ENCODE peak calls at places on chromosomes 13 and 19, in eight cellular contexts. One of them, this sample, is unnamed.

GRCh38 chr13:111316161-111316730 is 4.2 kb upstream of the TEX29 start:
- DNase-seq in upper lobe of right lung: no peak
- DNase-seq in 8988T: no peak
- DNase-seq in osteoblast: no peak
- DNase-seq in RWPE1: no peak
- DNase-seq in stimulated activated CD8-positive, alpha-beta memory T cell treated with anti-CD3 and anti-CD28 coated beads, Interleukin-4, amount 100 ng/mL, for 24 hours: no peak
- DNase-seq in Peyer's patch: no peak
- DNase-seq in RPMI7951: no peak
- DNase-seq in this sample: no peak

GRCh38 chr19:1910169-1910568 is 5.0 kb downstream of the ADAT3 start:
- DNase-seq in upper lobe of right lung: no peak
- DNase-seq in 8988T: no peak
- DNase-seq in osteoblast: peak; percentile 77
- DNase-seq in RWPE1: no peak
- DNase-seq in stimulated activated CD8-positive, alpha-beta memory T cell treated with anti-CD3 and anti-CD28 coated beads, Interleukin-4, amount 100 ng/mL, for 24 hours: no peak
- DNase-seq in Peyer's patch: no peak
- DNase-seq in RPMI7951: no peak
- DNase-seq in this sample: no peak

GRCh38 chr13:26221399-26221720 is 754 bp downstream of the RNF6 start:
- DNase-seq in upper lobe of right lung: no peak
- DNase-seq in 8988T: no peak
- DNase-seq in osteoblast: no peak
- DNase-seq in RWPE1: no peak
- DNase-seq in stimulated activated CD8-positive, alpha-beta memory T cell treated with anti-CD3 and anti-CD28 coated beads, Interleukin-4, amount 100 ng/mL, for 24 hours: no peak
- DNase-seq in Peyer's patch: no peak
- DNase-seq in RPMI7951: no peak
- DNase-seq in this sample: no peak

GRCh38 chr13:49503951-49504350 is 8.2 kb downstream of the PHF11 start:
- DNase-seq in upper lobe of right lung: no peak
- DNase-seq in 8988T: no peak
- DNase-seq in osteoblast: no peak
- DNase-seq in RWPE1: no peak
- DNase-seq in stimulated activated CD8-positive, alpha-beta memory T cell treated with anti-CD3 and anti-CD28 coated beads, Interleukin-4, amount 100 ng/mL, for 24 hours: no peak
- DNase-seq in Peyer's patch: no peak
- DNase-seq in RPMI7951: no peak
- DNase-seq in this sample: no peak

GRCh38 chr19:13035820-13036365 is 40.6 kb downstream of the NFIX start:
- DNase-seq in upper lobe of right lung: peak; percentile 62
- DNase-seq in 8988T: no peak
- DNase-seq in osteoblast: no peak
- DNase-seq in RWPE1: no peak
- DNase-seq in stimulated activated CD8-positive, alpha-beta memory T cell treated with anti-CD3 and anti-CD28 coated beads, Interleukin-4, amount 100 ng/mL, for 24 hours: no peak
- DNase-seq in Peyer's patch: no peak
- DNase-seq in RPMI7951: no peak
- DNase-seq in this sample: no peak

GRCh38 chr19:1252221-1252817 is 3.9 kb downstream of the MIDN start:
- DNase-seq in upper lobe of right lung: peak; percentile 96
- DNase-seq in 8988T: peak; percentile 78
- DNase-seq in osteoblast: peak; percentile 99
- DNase-seq in RWPE1: peak; percentile 54
- DNase-seq in stimulated activated CD8-positive, alpha-beta memory T cell treated with anti-CD3 and anti-CD28 coated beads, Interleukin-4, amount 100 ng/mL, for 24 hours: no peak
- DNase-seq in Peyer's patch: peak; percentile 83
- DNase-seq in RPMI7951: peak; percentile 98
- DNase-seq in this sample: peak; percentile 53

GRCh38 chr19:38070573-38070972 is 153.4 kb downstream of the DPF1 start:
- DNase-seq in upper lobe of right lung: no peak
- DNase-seq in 8988T: no peak
- DNase-seq in osteoblast: peak; percentile 86
- DNase-seq in RWPE1: peak; percentile 30
- DNase-seq in stimulated activated CD8-positive, alpha-beta memory T cell treated with anti-CD3 and anti-CD28 coated beads, Interleukin-4, amount 100 ng/mL, for 24 hours: no peak
- DNase-seq in Peyer's patch: no peak
- DNase-seq in RPMI7951: peak; percentile 68
- DNase-seq in this sample: no peak

GRCh38 chr13:48728876-48729275 is 75.1 kb downstream of the CYSLTR2 start:
- DNase-seq in upper lobe of right lung: no peak
- DNase-seq in 8988T: no peak
- DNase-seq in osteoblast: no peak
- DNase-seq in RWPE1: no peak
- DNase-seq in stimulated activated CD8-positive, alpha-beta memory T cell treated with anti-CD3 and anti-CD28 coated beads, Interleukin-4, amount 100 ng/mL, for 24 hours: no peak
- DNase-seq in Peyer's patch: no peak
- DNase-seq in RPMI7951: no peak
- DNase-seq in this sample: no peak

GRCh38 chr19:5534787-5535586 is 32.8 kb downstream of the TINCR start:
- DNase-seq in upper lobe of right lung: no peak
- DNase-seq in 8988T: no peak
- DNase-seq in osteoblast: peak; percentile 30
- DNase-seq in RWPE1: no peak
- DNase-seq in stimulated activated CD8-positive, alpha-beta memory T cell treated with anti-CD3 and anti-CD28 coated beads, Interleukin-4, amount 100 ng/mL, for 24 hours: no peak
- DNase-seq in Peyer's patch: no peak
- DNase-seq in RPMI7951: no peak
- DNase-seq in this sample: no peak

GRCh38 chr13:75480691-75481175 is 1.2 kb downstream of the TBC1D4 start:
- DNase-seq in upper lobe of right lung: peak; percentile 83
- DNase-seq in 8988T: no peak
- DNase-seq in osteoblast: peak; percentile 63
- DNase-seq in RWPE1: peak; percentile 73
- DNase-seq in stimulated activated CD8-positive, alpha-beta memory T cell treated with anti-CD3 and anti-CD28 coated beads, Interleukin-4, amount 100 ng/mL, for 24 hours: no peak
- DNase-seq in Peyer's patch: no peak
- DNase-seq in RPMI7951: peak; percentile 67
- DNase-seq in this sample: peak; percentile 86

GRCh38 chr13:49932066-49932465 is 4.1 kb downstream of the SPRYD7 start:
- DNase-seq in upper lobe of right lung: no peak
- DNase-seq in 8988T: no peak
- DNase-seq in osteoblast: no peak
- DNase-seq in RWPE1: no peak
- DNase-seq in stimulated activated CD8-positive, alpha-beta memory T cell treated with anti-CD3 and anti-CD28 coated beads, Interleukin-4, amount 100 ng/mL, for 24 hours: no peak
- DNase-seq in Peyer's patch: no peak
- DNase-seq in RPMI7951: no peak
- DNase-seq in this sample: no peak

GRCh38 chr13:39322836-39323585 is 280.0 kb downstream of the LHFPL6 start:
- DNase-seq in upper lobe of right lung: no peak
- DNase-seq in 8988T: no peak
- DNase-seq in osteoblast: no peak
- DNase-seq in RWPE1: no peak
- DNase-seq in stimulated activated CD8-positive, alpha-beta memory T cell treated with anti-CD3 and anti-CD28 coated beads, Interleukin-4, amount 100 ng/mL, for 24 hours: no peak
- DNase-seq in Peyer's patch: no peak
- DNase-seq in RPMI7951: no peak
- DNase-seq in this sample: no peak

GRCh38 chr19:17500447-17501198 is 10.8 kb upstream of the PGLS start:
- DNase-seq in upper lobe of right lung: no peak
- DNase-seq in 8988T: no peak
- DNase-seq in osteoblast: peak; percentile 45
- DNase-seq in RWPE1: no peak
- DNase-seq in stimulated activated CD8-positive, alpha-beta memory T cell treated with anti-CD3 and anti-CD28 coated beads, Interleukin-4, amount 100 ng/mL, for 24 hours: no peak
- DNase-seq in Peyer's patch: no peak
- DNase-seq in RPMI7951: no peak
- DNase-seq in this sample: no peak

GRCh38 chr19:35414442-35414841 is 33.6 kb upstream of the FFAR2 start:
- DNase-seq in upper lobe of right lung: no peak
- DNase-seq in 8988T: no peak
- DNase-seq in osteoblast: no peak
- DNase-seq in RWPE1: no peak
- DNase-seq in stimulated activated CD8-positive, alpha-beta memory T cell treated with anti-CD3 and anti-CD28 coated beads, Interleukin-4, amount 100 ng/mL, for 24 hours: no peak
- DNase-seq in Peyer's patch: no peak
- DNase-seq in RPMI7951: no peak
- DNase-seq in this sample: no peak

GRCh38 chr19:16612631-16613030 is 15.4 kb downstream of the MED26 start:
- DNase-seq in upper lobe of right lung: no peak
- DNase-seq in 8988T: no peak
- DNase-seq in osteoblast: peak; percentile 48
- DNase-seq in RWPE1: no peak
- DNase-seq in stimulated activated CD8-positive, alpha-beta memory T cell treated with anti-CD3 and anti-CD28 coated beads, Interleukin-4, amount 100 ng/mL, for 24 hours: no peak
- DNase-seq in Peyer's patch: no peak
- DNase-seq in RPMI7951: no peak
- DNase-seq in this sample: no peak

GRCh38 chr19:48190288-48191284 is 20.1 kb downstream of the ZSWIM9 start:
- DNase-seq in upper lobe of right lung: no peak
- DNase-seq in 8988T: no peak
- DNase-seq in osteoblast: peak; percentile 93
- DNase-seq in RWPE1: peak; percentile 79
- DNase-seq in stimulated activated CD8-positive, alpha-beta memory T cell treated with anti-CD3 and anti-CD28 coated beads, Interleukin-4, amount 100 ng/mL, for 24 hours: peak; percentile 46
- DNase-seq in Peyer's patch: peak; percentile 64
- DNase-seq in RPMI7951: peak; percentile 18
- DNase-seq in this sample: peak; percentile 72

GRCh38 chr19:30596813-30597399 is 224.7 kb downstream of the ZNF536 start:
- DNase-seq in upper lobe of right lung: no peak
- DNase-seq in 8988T: no peak
- DNase-seq in osteoblast: no peak
- DNase-seq in RWPE1: no peak
- DNase-seq in stimulated activated CD8-positive, alpha-beta memory T cell treated with anti-CD3 and anti-CD28 coated beads, Interleukin-4, amount 100 ng/mL, for 24 hours: no peak
- DNase-seq in Peyer's patch: no peak
- DNase-seq in RPMI7951: no peak
- DNase-seq in this sample: no peak

GRCh38 chr13:31797154-31797775 is 57.9 kb downstream of the RXFP2 start:
- DNase-seq in upper lobe of right lung: no peak
- DNase-seq in 8988T: no peak
- DNase-seq in osteoblast: peak; percentile 68
- DNase-seq in RWPE1: peak; percentile 36
- DNase-seq in stimulated activated CD8-positive, alpha-beta memory T cell treated with anti-CD3 and anti-CD28 coated beads, Interleukin-4, amount 100 ng/mL, for 24 hours: no peak
- DNase-seq in Peyer's patch: no peak
- DNase-seq in RPMI7951: peak; percentile 59
- DNase-seq in this sample: peak; percentile 59

GRCh38 chr19:45496349-45496953 is 396 bp downstream of the RTN2 start:
- DNase-seq in upper lobe of right lung: peak; percentile 76
- DNase-seq in 8988T: no peak
- DNase-seq in osteoblast: peak; percentile 91
- DNase-seq in RWPE1: no peak
- DNase-seq in stimulated activated CD8-positive, alpha-beta memory T cell treated with anti-CD3 and anti-CD28 coated beads, Interleukin-4, amount 100 ng/mL, for 24 hours: no peak
- DNase-seq in Peyer's patch: no peak
- DNase-seq in RPMI7951: peak; percentile 33
- DNase-seq in this sample: no peak

GRCh38 chr13:28532226-28533048 is 37.5 kb upstream of the FLT1 start:
- DNase-seq in upper lobe of right lung: peak; percentile 73
- DNase-seq in 8988T: no peak
- DNase-seq in osteoblast: peak; percentile 82
- DNase-seq in RWPE1: no peak
- DNase-seq in stimulated activated CD8-positive, alpha-beta memory T cell treated with anti-CD3 and anti-CD28 coated beads, Interleukin-4, amount 100 ng/mL, for 24 hours: no peak
- DNase-seq in Peyer's patch: no peak
- DNase-seq in RPMI7951: no peak
- DNase-seq in this sample: no peak

GRCh38 chr13:110525328-110526319 is 35.9 kb downstream of the RAB20 start:
- DNase-seq in upper lobe of right lung: peak; percentile 76
- DNase-seq in 8988T: no peak
- DNase-seq in osteoblast: peak; percentile 79
- DNase-seq in RWPE1: no peak
- DNase-seq in stimulated activated CD8-positive, alpha-beta memory T cell treated with anti-CD3 and anti-CD28 coated beads, Interleukin-4, amount 100 ng/mL, for 24 hours: no peak
- DNase-seq in Peyer's patch: peak; percentile 73
- DNase-seq in RPMI7951: no peak
- DNase-seq in this sample: peak; percentile 90

GRCh38 chr19:40282920-40283319 is 2.2 kb downstream of the AKT2 start:
- DNase-seq in upper lobe of right lung: no peak
- DNase-seq in 8988T: no peak
- DNase-seq in osteoblast: no peak
- DNase-seq in RWPE1: no peak
- DNase-seq in stimulated activated CD8-positive, alpha-beta memory T cell treated with anti-CD3 and anti-CD28 coated beads, Interleukin-4, amount 100 ng/mL, for 24 hours: no peak
- DNase-seq in Peyer's patch: no peak
- DNase-seq in RPMI7951: no peak
- DNase-seq in this sample: no peak

GRCh38 chr13:95494082-95494681 is 58.3 kb upstream of the CLDN10 start:
- DNase-seq in upper lobe of right lung: no peak
- DNase-seq in 8988T: peak; percentile 39
- DNase-seq in osteoblast: peak; percentile 92
- DNase-seq in RWPE1: peak; percentile 44
- DNase-seq in stimulated activated CD8-positive, alpha-beta memory T cell treated with anti-CD3 and anti-CD28 coated beads, Interleukin-4, amount 100 ng/mL, for 24 hours: no peak
- DNase-seq in Peyer's patch: no peak
- DNase-seq in RPMI7951: peak; percentile 50
- DNase-seq in this sample: peak; percentile 50

GRCh38 chr13:100707818-100708740 is 33.5 kb upstream of the TMTC4 start:
- DNase-seq in upper lobe of right lung: no peak
- DNase-seq in 8988T: no peak
- DNase-seq in osteoblast: no peak
- DNase-seq in RWPE1: no peak
- DNase-seq in stimulated activated CD8-positive, alpha-beta memory T cell treated with anti-CD3 and anti-CD28 coated beads, Interleukin-4, amount 100 ng/mL, for 24 hours: no peak
- DNase-seq in Peyer's patch: no peak
- DNase-seq in RPMI7951: peak; percentile 52
- DNase-seq in this sample: peak; percentile 14

GRCh38 chr19:3458229-3458555 is 22.1 kb downstream of the SMIM24 start:
- DNase-seq in upper lobe of right lung: peak; percentile 52
- DNase-seq in 8988T: no peak
- DNase-seq in osteoblast: peak; percentile 94
- DNase-seq in RWPE1: no peak
- DNase-seq in stimulated activated CD8-positive, alpha-beta memory T cell treated with anti-CD3 and anti-CD28 coated beads, Interleukin-4, amount 100 ng/mL, for 24 hours: no peak
- DNase-seq in Peyer's patch: no peak
- DNase-seq in RPMI7951: no peak
- DNase-seq in this sample: no peak